ENCODE peak calls at places on chromosomes 4 and X, in six cellular contexts. Z is GM23248, U is SK-N-SH, O is neural progenitor cell, N is MM.1S, X is HCT116. Q is an unnamed sample.

GRCh38 chr4:113026556-113026955 is 22.9 kb upstream of the ANK2 start:
- DNase-seq in X (no peak), U (no peak), O (no peak), N (no peak), Z (peak), Q (no peak)

GRCh38 chrX:19673334-19674040 is 158.2 kb upstream of the MAP3K15 start:
- DNase-seq in N (no peak), U (no peak), O (no peak), Z (peak), X (peak), Q (peak)

GRCh38 chr4:130808492-130808891 is 1712.5 kb downstream of the C4orf33 start:
- DNase-seq in N (peak), U (peak), O (peak), X (peak), Z (no peak), Q (peak)

GRCh38 chr4:114911141-114911540 is 202.3 kb downstream of the NDST4 start:
- DNase-seq in O (no peak), X (no peak), Z (no peak), U (no peak), N (no peak), Q (no peak)

GRCh38 chr4:129545599-129546278 is 449.8 kb downstream of the C4orf33 start:
- DNase-seq in N (no peak), Z (no peak), X (no peak), O (peak), U (no peak), Q (peak)

GRCh38 chr4:89111833-89112563 is 665 bp downstream of the TIGD2 start:
- DNase-seq in X (no peak), U (peak), Z (peak), N (peak), O (peak), Q (peak)

GRCh38 chr4:24166501-24166900 is 276.7 kb upstream of the PPARGC1A start:
- DNase-seq in Z (no peak), U (no peak), X (no peak), N (peak), O (no peak), Q (no peak)

GRCh38 chr4:72391281-72391680 is 177.7 kb downstream of the ADAMTS3 start:
- DNase-seq in U (no peak), N (no peak), Z (no peak), X (no peak), O (no peak), Q (no peak)

GRCh38 chrX:117895418-117895817 is 221.2 kb downstream of the KLHL13 start:
- DNase-seq in N (peak), X (no peak), Z (no peak), U (no peak), O (no peak), Q (no peak)

GRCh38 chrX:106780664-106781377 is 21.7 kb upstream of the TBC1D8B start:
- DNase-seq in Z (no peak), N (no peak), X (no peak), U (no peak), O (peak), Q (no peak)

GRCh38 chrX:45196701-45197100 is 4.0 kb downstream of the DIPK2B start:
- DNase-seq in X (no peak), Z (peak), U (no peak), N (no peak), O (no peak), Q (peak)

GRCh38 chr4:16607693-16608092 is 290.8 kb downstream of the LDB2 start:
- DNase-seq in O (no peak), Z (no peak), N (no peak), U (no peak), X (no peak), Q (no peak)

GRCh38 chr4:48472794-48473193 is 10.3 kb upstream of the SLC10A4 start:
- DNase-seq in O (no peak), U (no peak), N (no peak), Z (no peak), X (no peak), Q (no peak)

GRCh38 chr4:8328456-8328855 is 58.9 kb downstream of the HTRA3 start:
- DNase-seq in O (no peak), U (no peak), N (no peak), Z (no peak), X (no peak), Q (no peak)

GRCh38 chr4:57156242-57156990 is 46.2 kb upstream of the IGFBP7 start:
- DNase-seq in O (no peak), U (no peak), N (no peak), Z (peak), X (no peak), Q (peak)
- H3K9ac ChIP-seq in O (no peak), U (no peak), N (no peak), Z (no peak), X (no peak), Q (no peak)

DNA sequence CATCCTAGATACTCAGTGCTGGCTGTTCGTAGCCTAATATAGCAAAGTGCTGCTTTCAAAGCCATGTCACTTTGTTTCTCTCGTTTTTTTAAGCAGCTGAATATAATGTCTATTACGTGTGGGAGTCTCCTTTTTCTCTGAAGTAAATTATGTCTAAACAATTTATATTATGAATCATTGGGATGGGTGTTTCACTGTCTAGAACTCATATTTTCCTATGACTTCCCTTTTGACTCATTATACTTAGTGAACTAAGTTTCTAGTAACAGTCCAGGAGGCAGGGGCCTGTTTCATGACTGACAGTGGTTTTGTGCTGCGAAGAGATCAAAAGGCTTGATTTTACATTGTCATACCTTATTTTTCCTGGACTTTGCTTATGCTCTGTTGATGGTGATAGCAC is 326.9 kb upstream of the ZFP42 start:
- DNase-seq in N (no peak), O (no peak), U (no peak), Z (peak), X (no peak), Q (peak)
- TF ChIP-seq EZH2phosphoT487 in N (no peak), O (no peak), U (no peak), Z (no peak), X (no peak), Q (no peak)

GRCh38 chr4:1669270-1669669 is 14.8 kb downstream of the FAM53A start:
- DNase-seq in U (peak), X (no peak), O (no peak), Z (no peak), N (no peak), Q (no peak)
- H3K9ac ChIP-seq in U (no peak), X (no peak), O (no peak), Z (no peak), N (no peak), Q (no peak)

DNA sequence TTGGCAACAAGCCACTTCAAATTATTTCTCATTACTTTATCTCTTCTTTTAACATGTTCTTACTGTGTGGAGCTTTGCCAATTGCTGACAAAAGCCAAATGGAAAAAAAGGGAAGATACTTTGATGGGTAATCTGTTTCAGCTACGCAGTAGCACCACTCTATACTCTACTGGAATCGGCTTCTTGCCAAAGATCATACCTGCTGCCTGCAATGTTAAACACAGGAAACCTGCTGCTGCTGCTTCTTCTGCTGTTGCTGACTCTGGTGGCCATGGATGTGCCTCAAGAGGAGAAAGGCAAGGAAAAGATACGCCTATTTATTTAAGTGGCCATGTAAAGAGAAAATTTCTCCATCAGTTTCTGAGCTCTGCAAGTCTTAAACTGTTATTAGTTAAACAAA is 1757.3 kb downstream of the ARAP2 start:
- DNase-seq in U (no peak), Z (no peak), O (no peak), X (no peak), N (no peak), Q (no peak)
- TF ChIP-seq EZH2phosphoT487 in U (no peak), Z (no peak), O (no peak), X (no peak), N (no peak), Q (no peak)

GRCh38 chr4:128390475-128390996 is 102.9 kb upstream of the PGRMC2 start:
- DNase-seq in U (no peak), O (no peak), N (peak), Z (no peak), X (no peak), Q (no peak)
- H3K9ac ChIP-seq in U (no peak), O (no peak), N (no peak), Z (no peak), X (no peak), Q (no peak)

DNA sequence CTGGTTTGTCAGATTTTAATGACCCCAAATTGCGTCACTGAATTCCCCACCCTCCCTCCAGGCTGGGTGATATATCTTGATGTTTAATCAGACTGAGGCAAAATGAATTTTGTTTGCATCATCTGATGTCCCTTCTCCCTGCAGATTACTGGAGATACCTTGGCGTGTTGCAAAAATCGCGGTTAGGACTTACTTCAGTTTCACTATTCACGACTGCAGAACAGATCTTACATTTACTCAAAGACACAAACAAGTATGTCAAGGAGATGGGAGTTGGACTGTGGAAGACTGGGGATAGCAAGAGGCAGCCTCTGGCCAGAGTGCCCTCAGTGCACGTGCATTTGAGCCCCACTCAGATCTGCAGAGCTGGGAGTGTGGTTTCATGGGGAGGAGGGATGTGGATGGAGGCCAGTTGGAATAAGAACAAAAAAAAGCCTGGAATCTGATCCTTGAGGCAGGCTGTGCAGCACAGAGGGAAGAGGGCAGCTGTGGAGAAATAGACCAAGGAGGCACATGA is 92.2 kb upstream of the MTM1 start:
- DNase-seq in O (no peak), Z (no peak), U (no peak), N (no peak), X (no peak), Q (no peak)
- TF ChIP-seq EZH2phosphoT487 in O (no peak), Z (no peak), U (no peak), N (no peak), X (no peak), Q (no peak)

GRCh38 chr4:149584703-149585102 is 230.9 kb downstream of the IQCM start:
- DNase-seq in N (no peak), Z (peak), U (no peak), O (no peak), X (no peak), Q (no peak)
- H3K9ac ChIP-seq in N (no peak), Z (no peak), U (no peak), O (no peak), X (no peak), Q (no peak)

DNA sequence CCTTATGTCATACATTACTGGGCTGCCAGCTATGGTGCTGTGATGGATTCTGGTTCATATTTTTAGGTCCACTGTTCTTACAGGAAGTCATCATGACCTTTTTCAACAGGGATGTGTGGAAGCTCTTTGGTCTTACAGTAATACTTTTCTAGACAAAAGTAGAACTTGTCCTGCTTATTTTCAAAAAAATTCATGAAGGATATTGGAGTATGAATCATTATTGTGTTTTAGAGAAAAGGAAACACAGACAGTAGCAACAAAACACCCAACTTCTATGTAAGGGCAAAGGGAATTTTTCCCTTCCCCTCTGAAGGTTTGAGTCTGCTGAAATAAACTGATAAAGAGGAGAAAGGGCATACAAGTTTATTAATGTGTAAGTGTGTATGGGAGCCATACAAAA is 54.7 kb upstream of the FAM9C start:
- DNase-seq in U (no peak), N (no peak), O (no peak), Z (no peak), X (no peak), Q (peak)
- TF ChIP-seq EZH2phosphoT487 in U (no peak), N (no peak), O (no peak), Z (no peak), X (no peak), Q (no peak)

GRCh38 chrX:103063918-103064434 is at the start of gene BEX1:
- DNase-seq in U (peak), N (no peak), Z (peak), O (peak), X (no peak), Q (no peak)
- H3K9ac ChIP-seq in U (peak), N (no peak), Z (peak), O (no peak), X (no peak), Q (no peak)